ENCODE peak calls at places on chromosomes 5 and 9, in ten cellular contexts. T is AG09309, X is upper lobe of right lung, A is IMR-90, K is AG04450, J is psoas muscle, L is endothelial cell of umbilical vein, I is GM12878, V is A549, G is mammary epithelial cell. H is an unnamed sample.
A peak's percentile ranks its signal among the peaks of the same experiment; 100 is the strongest.

GRCh38 chr5:77971965-77972544 is 195.9 kb upstream of the TBCA start:
- DNase-seq in G (no peak), J (no peak), A (no peak), I (no peak), X (no peak), T (no peak), K (no peak), L (peak; percentile 27), V (no peak), H (no peak)

GRCh38 chr9:96559339-96559943 is 60.2 kb downstream of the CDC14B start:
- DNase-seq in V (no peak), X (no peak), T (no peak), K (no peak), G (no peak), I (no peak), A (no peak), J (no peak), L (no peak), H (no peak)

GRCh38 chr9:75265525-75265972 is 177.2 kb downstream of the OSTF1 start:
- DNase-seq in K (no peak), I (no peak), T (peak; percentile 4), A (peak; percentile 42), V (peak; percentile 20), X (no peak), G (peak; percentile 27), J (no peak), L (peak; percentile 52), H (no peak)

GRCh38 chr5:112934366-112934693 is 12.3 kb upstream of the REEP5 start:
- DNase-seq in J (no peak), G (no peak), L (no peak), X (no peak), A (no peak), T (no peak), I (no peak), K (no peak), V (no peak), H (no peak)

GRCh38 chr9:114025196-114025753 is 52.8 kb downstream of the AMBP start:
- DNase-seq in G (no peak), J (no peak), A (no peak), L (no peak), T (no peak), K (no peak), X (no peak), V (no peak), I (no peak), H (no peak)

GRCh38 chr9:114002271-114002985 is 75.7 kb downstream of the AMBP start:
- DNase-seq in A (no peak), T (no peak), X (no peak), I (no peak), V (no peak), L (no peak), G (no peak), K (no peak), J (no peak), H (no peak)

GRCh38 chr9:121888438-121888775 is 204.7 kb downstream of the TTLL11 start:
- DNase-seq in J (no peak), L (no peak), G (no peak), I (no peak), A (peak; percentile 85), X (no peak), T (peak; percentile 72), V (peak; percentile 29), K (no peak), H (no peak)

GRCh38 chr5:52620315-52620714 is 167.4 kb upstream of the ITGA1 start:
- DNase-seq in K (no peak), G (no peak), A (no peak), X (no peak), J (no peak), V (no peak), T (no peak), L (no peak), I (no peak), H (no peak)

GRCh38 chr5:168086104-168086610 is 205.3 kb upstream of the WWC1 start:
- DNase-seq in J (no peak), T (peak; percentile 82), V (peak; percentile 76), K (no peak), X (no peak), L (no peak), G (peak; percentile 21), I (no peak), A (no peak), H (no peak)

GRCh38 chr5:168088415-168089165 is 202.9 kb upstream of the WWC1 start:
- DNase-seq in T (peak; percentile 71), A (no peak), I (no peak), X (no peak), V (no peak), G (no peak), K (no peak), J (no peak), L (no peak), H (no peak)

GRCh38 chr5:168085321-168086040 is 206.0 kb upstream of the WWC1 start:
- DNase-seq in J (no peak), K (no peak), G (no peak), X (no peak), L (no peak), T (no peak), I (no peak), V (no peak), A (no peak), H (no peak)

GRCh38 chr5:168089201-168089887 is 202.1 kb upstream of the WWC1 start:
- DNase-seq in K (no peak), G (no peak), T (no peak), V (no peak), L (no peak), X (no peak), J (no peak), I (no peak), A (no peak), H (no peak)

DNA sequence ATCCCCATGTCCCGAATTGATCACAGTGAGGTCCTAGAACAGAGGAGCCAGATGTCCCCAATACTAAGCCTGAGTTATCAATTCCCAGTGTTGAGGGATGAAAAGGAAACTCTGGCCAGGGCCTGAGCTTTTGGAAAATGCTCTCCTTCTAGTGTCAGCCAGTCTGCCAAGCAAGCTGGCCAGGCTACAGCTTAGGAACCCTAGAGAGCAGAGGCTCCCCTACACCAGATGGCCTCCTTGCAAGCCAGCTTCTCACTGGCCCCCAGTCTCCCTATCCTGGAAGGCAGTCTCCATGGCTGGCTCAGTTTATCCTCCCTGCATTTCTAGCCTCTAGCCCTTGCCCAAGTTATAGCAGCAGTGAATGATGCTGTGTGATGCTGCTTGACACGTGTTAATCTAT is 204.7 kb upstream of the WWC1 start:
- DNase-seq in I (no peak), K (no peak), L (no peak), A (no peak), X (no peak), T (no peak), J (no peak), G (no peak), V (no peak), H (no peak)
- TF ChIP-seq CTCF in I (no peak), K (no peak), L (no peak), A (no peak), X (no peak), T (no peak), J (no peak), G (no peak), V (no peak), H (no peak)

GRCh38 chr5:14204785-14205321 is 61.7 kb downstream of the TRIO start:
- DNase-seq in V (peak; percentile 49), L (peak; percentile 93), A (peak; percentile 82), K (no peak), T (peak; percentile 67), G (peak; percentile 68), J (peak; percentile 72), I (no peak), X (peak; percentile 74), H (peak; percentile 80)
- H3K4me3 ChIP-seq in V (peak overlapping the region; percentile 23), L (no peak overlapping the region), A (no peak overlapping the region), K (no peak overlapping the region), T (peak overlapping the region; percentile 6), G (peak overlapping the region; percentile 24), J (peak overlapping the region; percentile 17), I (peak overlapping the region; percentile 41), X (peak overlapping the region; percentile 7), H (peak overlapping the region; percentile 19)

GRCh38 chr5:107668933-107669542 is 1.7 kb downstream of the EFNA5 start:
- DNase-seq in X (no peak), K (no peak), T (no peak), I (no peak), V (peak; percentile 14), A (no peak), G (peak; percentile 68), J (peak; percentile 51), L (peak; percentile 48), H (no peak)
- TF ChIP-seq CTCF in X (no peak), K (no peak), T (no peak), I (no peak), V (no peak), A (no peak), G (no peak), J (no peak), L (no peak), H (peak; percentile 15)

DNA sequence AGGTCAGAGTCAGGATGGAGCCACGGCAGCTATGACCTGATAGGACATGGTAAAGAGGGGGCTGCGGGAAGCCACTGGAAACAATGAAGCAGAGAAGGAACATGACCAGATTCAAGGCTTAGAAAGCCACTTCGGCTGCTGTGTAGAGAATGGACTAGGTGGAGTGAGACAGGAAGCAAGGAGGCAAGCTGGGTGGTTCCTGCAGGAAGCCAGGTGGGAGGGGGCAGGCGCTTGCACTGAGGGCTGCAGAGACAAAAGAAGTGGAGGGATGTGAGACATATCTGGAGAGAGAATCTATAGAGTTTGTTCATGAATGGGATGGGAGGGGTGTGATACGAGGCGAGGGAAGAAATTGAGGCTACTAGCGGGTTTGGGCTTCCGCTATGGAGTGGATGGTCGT is 19.0 kb upstream of the N4BP3 start:
- DNase-seq in X (no peak), V (no peak), J (no peak), K (no peak), L (no peak), A (no peak), T (no peak), I (no peak), G (no peak), H (no peak)
- H3K4me3 ChIP-seq in X (no peak overlapping the region), V (no peak overlapping the region), J (no peak overlapping the region), K (no peak overlapping the region), L (no peak overlapping the region), A (no peak overlapping the region), T (no peak overlapping the region), I (no peak overlapping the region), G (no peak overlapping the region), H (no peak overlapping the region)

DNA sequence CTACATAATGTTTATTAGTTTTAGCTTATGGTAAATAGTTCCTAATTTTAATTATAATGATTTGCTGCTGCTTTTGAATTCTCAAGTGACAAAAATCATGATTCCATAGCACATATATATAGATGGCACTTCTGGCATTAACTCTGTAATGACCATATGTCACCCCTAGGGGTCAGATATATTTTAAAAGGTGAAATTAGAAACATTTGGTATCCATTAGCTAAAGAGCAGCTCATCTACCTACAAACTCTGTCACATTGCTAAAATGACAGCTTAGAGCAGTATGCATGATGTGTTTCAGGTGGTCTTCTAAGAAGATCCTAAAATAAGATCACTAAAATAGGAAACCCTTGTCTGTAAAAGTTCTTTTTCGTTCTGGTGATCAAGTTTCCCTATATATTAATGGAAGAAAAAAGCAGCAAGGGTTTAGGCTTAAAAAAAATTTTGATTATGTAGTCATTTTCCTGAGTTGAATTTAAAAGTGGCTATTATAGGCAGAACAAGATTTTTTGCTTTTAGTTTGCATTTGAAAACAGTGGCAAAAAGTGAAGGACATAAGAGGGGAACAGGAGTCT is 157.7 kb upstream of the POU5F2 start:
- DNase-seq in L (peak; percentile 9), X (no peak), J (no peak), T (no peak), K (no peak), G (no peak), A (no peak), I (no peak), V (peak; percentile 3), H (no peak)
- TF ChIP-seq CTCF in L (peak; percentile 27), X (peak; percentile 39), J (peak; percentile 21), T (peak; percentile 13), K (peak; percentile 52), G (peak; percentile 48), A (peak; percentile 36), I (peak; percentile 46), V (peak; percentile 35), H (peak; percentile 48)